ENCODE peak calls at places on chromosomes 1 and 21, in ten cellular contexts. O, L, F, I, B, D, C, Z, G and M are unnamed samples.

GRCh38 chr21:42411197-42411869 is 7.6 kb downstream of the UBASH3A start:
- DNase-seq in Z (no peak), C (no peak), D (no peak), F (no peak), G (no peak), B (peak), L (no peak), I (no peak), O (no peak), M (no peak)

GRCh38 chr21:32494946-32495703 is 82.6 kb downstream of the EVA1C start:
- DNase-seq in C (no peak), L (no peak), G (no peak), Z (peak), D (no peak), B (peak), I (no peak), F (no peak), O (no peak), M (no peak)

GRCh38 chr1:209743145-209743482 is 12.7 kb upstream of the TRAF3IP3 start:
- DNase-seq in I (no peak), Z (no peak), G (no peak), L (no peak), B (peak), O (no peak), D (no peak), C (peak), F (no peak), M (no peak)

GRCh38 chr21:37341254-37341960 is 25.2 kb upstream of the DYRK1A start:
- DNase-seq in B (peak), G (no peak), L (no peak), Z (no peak), D (no peak), O (no peak), C (no peak), F (no peak), I (no peak), M (no peak)

GRCh38 chr1:86914998-86915736 is 732 bp downstream of the HS2ST1 start:
- DNase-seq in I (peak), O (peak), Z (peak), F (no peak), D (peak), G (peak), L (peak), C (peak), B (peak), M (peak)

GRCh38 chr1:7589080-7589735 is 181.9 kb upstream of the VAMP3 start:
- DNase-seq in O (no peak), I (no peak), Z (no peak), F (no peak), G (no peak), C (no peak), L (no peak), D (no peak), B (no peak), M (no peak)

GRCh38 chr21:46154155-46154954 is 1.0 kb downstream of the FTCD start:
- DNase-seq in O (no peak), B (no peak), Z (no peak), F (no peak), I (no peak), L (no peak), G (no peak), D (no peak), C (no peak), M (no peak)

GRCh38 chr1:58732087-58732486 is 32.2 kb upstream of the MYSM1 start:
- DNase-seq in I (no peak), F (no peak), B (peak), G (no peak), Z (no peak), O (no peak), C (no peak), L (no peak), D (no peak), M (no peak)

GRCh38 chr1:41226816-41227215 is 15.3 kb downstream of the SCMH1 start:
- DNase-seq in O (no peak), D (no peak), C (no peak), I (no peak), G (no peak), F (no peak), B (no peak), L (no peak), Z (peak), M (no peak)

GRCh38 chr1:73106931-73107330 is 824.6 kb upstream of the NEGR1 start:
- DNase-seq in Z (no peak), C (no peak), L (no peak), O (no peak), B (no peak), I (no peak), F (no peak), D (no peak), G (no peak), M (no peak)

GRCh38 chr1:210369425-210369824 is 40.7 kb downstream of the HHAT start:
- DNase-seq in F (no peak), O (no peak), D (no peak), I (no peak), L (no peak), Z (no peak), C (no peak), G (no peak), B (no peak), M (no peak)

GRCh38 chr1:110634455-110635281 is 28.5 kb upstream of the KCNA2 start:
- DNase-seq in G (peak), I (no peak), F (peak), Z (no peak), L (no peak), D (no peak), B (peak), O (peak), C (no peak), M (peak)

GRCh38 chr21:44965251-44966022 is 25.6 kb downstream of the SLX9 start:
- DNase-seq in F (no peak), O (no peak), Z (no peak), C (no peak), L (no peak), G (no peak), I (no peak), B (no peak), D (no peak), M (no peak)

GRCh38 chr1:201469645-201470074 is 672 bp upstream of the PHLDA3 start:
- DNase-seq in I (no peak), O (no peak), B (no peak), G (no peak), L (no peak), F (no peak), Z (no peak), D (no peak), C (no peak), M (no peak)

GRCh38 chr1:145955436-145955835 is 2.4 kb downstream of the LIX1L start:
- DNase-seq in O (no peak), C (no peak), G (no peak), F (no peak), D (no peak), L (no peak), B (no peak), I (no peak), Z (no peak), M (no peak)

GRCh38 chr1:171740987-171741871 is 636 bp downstream of the VAMP4 start:
- DNase-seq in G (peak), Z (peak), I (peak), L (no peak), C (peak), F (no peak), O (peak), B (peak), D (peak), M (peak)

GRCh38 chr1:21907079-21907418 is 30.1 kb downstream of the HSPG2 start:
- DNase-seq in Z (no peak), O (no peak), D (no peak), F (no peak), C (no peak), G (no peak), B (no peak), I (no peak), L (no peak), M (no peak)

GRCh38 chr1:56527548-56528302 is 51.6 kb downstream of the PLPP3 start:
- DNase-seq in D (no peak), I (no peak), Z (no peak), B (no peak), F (no peak), O (no peak), L (no peak), G (no peak), C (peak), M (no peak)

GRCh38 chr1:64956733-64957441 is 9.5 kb downstream of the JAK1 start:
- DNase-seq in D (peak), L (no peak), C (no peak), G (peak), F (no peak), B (no peak), Z (no peak), I (no peak), O (no peak), M (no peak)

GRCh38 chr1:77768006-77768405 is 8.4 kb upstream of the USP33 start:
- DNase-seq in Z (no peak), F (no peak), O (no peak), B (no peak), D (no peak), G (no peak), C (no peak), I (no peak), L (no peak), M (no peak)

GRCh38 chr1:202016022-202016624 is 5.7 kb downstream of the ELF3 start:
- DNase-seq in D (no peak), F (no peak), G (no peak), B (no peak), Z (no peak), I (no peak), O (no peak), L (no peak), C (no peak), M (no peak)

GRCh38 chr1:171257207-171258052 is 9.1 kb downstream of the FMO1 start:
- DNase-seq in B (peak), Z (no peak), O (no peak), D (no peak), I (no peak), F (no peak), L (no peak), C (peak), G (no peak), M (no peak)

GRCh38 chr1:31714442-31715096 is 10.8 kb upstream of the COL16A1 start:
- DNase-seq in B (peak), I (peak), G (no peak), O (peak), C (no peak), D (no peak), F (no peak), Z (peak), L (peak), M (no peak)

GRCh38 chr1:77484334-77484733 is 198.1 kb downstream of the ZZZ3 start:
- DNase-seq in D (no peak), F (no peak), O (no peak), L (no peak), G (no peak), Z (no peak), B (peak), I (no peak), C (no peak), M (no peak)

GRCh38 chr1:147053269-147053668 is 115.1 kb downstream of the NBPF12 start:
- DNase-seq in F (no peak), B (no peak), Z (no peak), D (no peak), L (no peak), I (no peak), C (no peak), G (no peak), O (no peak), M (no peak)

GRCh38 chr1:16922466-16922865 is 735 bp downstream of the CROCC start:
- DNase-seq in I (no peak), D (no peak), Z (no peak), F (no peak), G (no peak), B (no peak), O (no peak), C (no peak), L (no peak), M (no peak)